ENCODE peak calls at places on chromosomes 13 and 19, in five cellular contexts. R is neural progenitor cell, K is hepatocyte, H is psoas muscle, G is lung. B is an unnamed sample. For H3K4me1, the result is how much of the 10 kb centered on the place peaks cover.

GRCh38 chr13:60645552-60646138 is 248.6 kb downstream of the TDRD3 start:
- DNase-seq in R (no peak), K (no peak), H (no peak), G (no peak), B (no peak)

GRCh38 chr13:39786091-39786490 is 130.6 kb downstream of the COG6 start:
- DNase-seq in R (peak), K (no peak), H (no peak), G (no peak), B (no peak)

GRCh38 chr19:38079926-38080380 is 144.1 kb downstream of the DPF1 start:
- DNase-seq in R (no peak), K (no peak), H (no peak), G (no peak), B (peak)

GRCh38 chr13:44146162-44146561 is 227.5 kb upstream of the SERP2 start:
- DNase-seq in R (no peak), K (no peak), H (no peak), G (peak), B (no peak)

GRCh38 chr13:46679369-46680180 is 117.4 kb downstream of the ESD start:
- DNase-seq in R (peak), K (peak), H (no peak), G (no peak), B (no peak)

GRCh38 chr19:42440357-42441046 is 2.2 kb downstream of the CXCL17 start:
- DNase-seq in R (peak), K (peak), H (peak), G (peak), B (peak)

GRCh38 chr13:35994131-35994966 is 136.8 kb downstream of the DCLK1 start:
- DNase-seq in R (no peak), K (peak), H (peak), G (no peak), B (no peak)

GRCh38 chr13:40272776-40273139 is 393.7 kb downstream of the FOXO1 start:
- DNase-seq in R (no peak), K (no peak), H (no peak), G (no peak), B (no peak)

GRCh38 chr19:11281336-11282049 is 14.5 kb upstream of the TSPAN16 start:
- DNase-seq in R (no peak), K (no peak), H (no peak), G (no peak), B (no peak)

GRCh38 chr13:95915102-95915501 is 138.1 kb downstream of the UGGT2 start:
- DNase-seq in R (no peak), K (no peak), H (no peak), G (no peak), B (no peak)

GRCh38 chr13:46288570-46289259 is 77.0 kb downstream of the LRRC63 start:
- DNase-seq in R (peak), K (peak), H (no peak), G (no peak), B (peak)

GRCh38 chr19:54299126-54299498 is 13.9 kb downstream of the LILRA5 start:
- DNase-seq in R (no peak), K (no peak), H (no peak), G (no peak), B (no peak)

GRCh38 chr19:19214892-19215291 is 3.1 kb downstream of the NCAN start:
- DNase-seq in R (peak), K (peak), H (no peak), G (no peak), B (peak)

GRCh38 chr13:26919311-26919710 is 158.7 kb upstream of the GPR12 start:
- DNase-seq in R (no peak), K (no peak), H (no peak), G (no peak), B (no peak)

GRCh38 chr19:39237200-39238184 is 7.3 kb downstream of the IFNL3 start:
- DNase-seq in R (no peak), K (peak), H (no peak), G (peak), B (peak)

GRCh38 chr13:72384186-72384823 is 343.1 kb downstream of the MZT1 start:
- DNase-seq in R (no peak), K (no peak), H (no peak), G (no peak), B (peak)

GRCh38 chr13:23378009-23378632 is 55.4 kb downstream of the SACS start:
- DNase-seq in R (no peak), K (peak), H (no peak), G (no peak), B (peak)

GRCh38 chr19:42606660-42607351 is 12.1 kb upstream of the CEACAM8 start:
- DNase-seq in R (peak), K (peak), H (no peak), G (peak), B (peak)

GRCh38 chr13:30493670-30494381 is 28.1 kb upstream of the HMGB1 start:
- DNase-seq in R (no peak), K (no peak), H (no peak), G (no peak), B (no peak)

GRCh38 chr19:55451163-55451521 is 8.0 kb upstream of the SHISA7 start:
- DNase-seq in R (peak), K (no peak), H (no peak), G (no peak), B (peak)

GRCh38 chr13:85659493-85659892 is 139.7 kb downstream of the SLITRK6 start:
- DNase-seq in R (no peak), K (no peak), H (no peak), G (no peak), B (no peak)

GRCh38 chr13:40452741-40453665 is 213.4 kb downstream of the FOXO1 start:
- DNase-seq in R (no peak), K (no peak), H (no peak), G (no peak), B (no peak)

GRCh38 chr13:111216166-111216960 is 101.3 kb downstream of the ARHGEF7 start:
- DNase-seq in R (peak), K (peak), H (peak), G (no peak), B (peak)

GRCh38 chr19:33750587-33751385 is 45.9 kb upstream of the KCTD15 start:
- DNase-seq in R (no peak), K (no peak), H (no peak), G (no peak), B (no peak)

GRCh38 chr13:40517486-40518311 is 148.7 kb downstream of the FOXO1 start:
- DNase-seq in R (no peak), K (no peak), H (no peak), G (no peak), B (no peak)

GRCh38 chr19:39506944-39507714 is 7.8 kb upstream of the SELENOV start:
- DNase-seq in R (peak), K (peak), H (no peak), G (no peak), B (peak)

GRCh38 chr19:41711376-41712261 is 3.2 kb downstream of the CEACAM5 start:
- DNase-seq in R (no peak), K (no peak), H (no peak), G (no peak), B (no peak)

GRCh38 chr19:28504727-28505126 is 708.2 kb downstream of the UQCRFS1 start:
- DNase-seq in R (peak), K (no peak), H (no peak), G (no peak), B (peak)

GRCh38 chr19:17081672-17082630 is 6.4 kb downstream of the MYO9B start:
- DNase-seq in R (no peak), K (no peak), H (no peak), G (no peak), B (no peak)

GRCh38 chr19:17078920-17079709 is 3.5 kb downstream of the MYO9B start:
- DNase-seq in R (peak), K (no peak), H (no peak), G (no peak), B (no peak)

GRCh38 chr19:17080441-17080803 is 4.8 kb downstream of the MYO9B start:
- DNase-seq in R (no peak), K (no peak), H (no peak), G (no peak), B (no peak)

GRCh38 chr19:17078038-17078919 is 2.7 kb downstream of the MYO9B start:
- DNase-seq in R (no peak), K (no peak), H (no peak), G (no peak), B (no peak)

GRCh38 chr19:17079710-17080440 is 4.3 kb downstream of the MYO9B start:
- DNase-seq in R (peak), K (peak), H (peak), G (peak), B (no peak)
- H3K4me1 ChIP-seq in R (under half), K (under half), H (under half), G (under half), B (under half)

GRCh38 chr19:4064551-4065260 is 2.0 kb downstream of the ZBTB7A start:
- DNase-seq in R (peak), K (peak), H (peak), G (peak), B (peak)

GRCh38 chr19:4063369-4064072 is 3.2 kb downstream of the ZBTB7A start:
- DNase-seq in R (peak), K (peak), H (peak), G (no peak), B (peak)

GRCh38 chr19:4062576-4063368 is 3.9 kb downstream of the ZBTB7A start:
- DNase-seq in R (no peak), K (no peak), H (peak), G (no peak), B (peak)

GRCh38 chr19:4065430-4066175 is 1.1 kb downstream of the ZBTB7A start:
- DNase-seq in R (peak), K (peak), H (peak), G (peak), B (peak)

GRCh38 chr19:4064073-4064550 is 2.6 kb downstream of the ZBTB7A start:
- DNase-seq in R (peak), K (peak), H (peak), G (no peak), B (no peak)
- H3K4me1 ChIP-seq in R (under half), K (under half), H (half or more), G (under half), B (under half)

GRCh38 chr19:1275260-1275975 is at the start of gene FAM174C:
- DNase-seq in R (peak), K (peak), H (peak), G (peak), B (peak)
- H3K4me1 ChIP-seq in R (under half), K (under half), H (half or more), G (under half), B (under half)

DNA sequence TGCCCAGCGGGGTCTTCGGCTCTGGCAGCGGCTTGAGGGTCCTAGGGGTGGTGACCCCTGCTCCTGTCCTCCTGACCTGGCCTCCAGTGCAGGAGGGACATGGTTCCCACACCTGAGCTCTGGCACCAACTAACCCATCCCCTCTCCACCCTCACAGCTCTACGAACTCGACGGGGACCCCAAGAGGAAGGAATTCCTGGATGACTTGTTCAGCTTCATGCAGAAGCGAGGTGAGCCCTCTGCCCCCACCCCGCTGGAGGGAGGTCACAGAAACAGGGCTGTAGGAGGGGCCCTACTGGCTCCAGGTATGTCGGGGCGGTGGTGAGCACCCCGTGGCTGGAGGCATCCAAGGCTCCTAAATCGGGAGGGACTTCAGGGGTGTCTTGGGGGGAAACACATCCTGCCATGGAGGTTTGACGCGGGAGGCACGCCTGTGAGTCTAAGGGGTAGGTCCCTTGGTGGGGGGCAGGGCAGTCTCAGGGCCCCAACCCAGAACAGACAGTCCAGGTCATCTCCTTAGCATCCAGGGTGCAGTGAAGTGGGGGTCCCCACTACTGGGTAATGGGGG is 24.1 kb upstream of the WDR18 start:
- DNase-seq in R (peak), K (peak), H (no peak), G (no peak), B (peak)
- H3K4me1 ChIP-seq in R (under half), K (half or more), H (under half), G (under half), B (under half)

GRCh38 chr19:2242811-2243210 is 6.2 kb downstream of the SF3A2 start:
- DNase-seq in R (no peak), K (no peak), H (no peak), G (no peak), B (no peak)

GRCh38 chr19:2239173-2239572 is 2.5 kb downstream of the SF3A2 start:
- DNase-seq in R (no peak), K (no peak), H (no peak), G (no peak), B (no peak)

GRCh38 chr19:2242092-2242537 is 5.5 kb downstream of the SF3A2 start:
- DNase-seq in R (no peak), K (peak), H (no peak), G (no peak), B (no peak)

GRCh38 chr19:2239771-2240770 is 3.4 kb downstream of the SF3A2 start:
- DNase-seq in R (peak), K (no peak), H (no peak), G (no peak), B (peak)

GRCh38 chr19:2240881-2241760 is 4.5 kb downstream of the SF3A2 start:
- DNase-seq in R (no peak), K (no peak), H (no peak), G (peak), B (no peak)
- H3K4me1 ChIP-seq in R (under half), K (half or more), H (half or more), G (under half), B (under half)

GRCh38 chr19:46950526-46951235 is 69.0 kb upstream of the NPAS1 start:
- DNase-seq in R (no peak), K (no peak), H (no peak), G (no peak), B (no peak)
- H3K4me1 ChIP-seq in R (under half), K (under half), H (under half), G (under half), B (under half)

GRCh38 chr19:51274371-51274770 is 23.5 kb downstream of the SIGLECL1 start:
- DNase-seq in R (no peak), K (no peak), H (no peak), G (no peak), B (no peak)

GRCh38 chr19:51282335-51282734 is 29.1 kb upstream of the IGLON5 start:
- DNase-seq in R (no peak), K (no peak), H (no peak), G (no peak), B (no peak)

GRCh38 chr19:51272183-51272817 is 21.4 kb downstream of the SIGLECL1 start:
- DNase-seq in R (no peak), K (no peak), H (no peak), G (no peak), B (peak)

GRCh38 chr19:51274037-51274370 is 23.1 kb downstream of the SIGLECL1 start:
- DNase-seq in R (no peak), K (no peak), H (no peak), G (no peak), B (no peak)

DNA sequence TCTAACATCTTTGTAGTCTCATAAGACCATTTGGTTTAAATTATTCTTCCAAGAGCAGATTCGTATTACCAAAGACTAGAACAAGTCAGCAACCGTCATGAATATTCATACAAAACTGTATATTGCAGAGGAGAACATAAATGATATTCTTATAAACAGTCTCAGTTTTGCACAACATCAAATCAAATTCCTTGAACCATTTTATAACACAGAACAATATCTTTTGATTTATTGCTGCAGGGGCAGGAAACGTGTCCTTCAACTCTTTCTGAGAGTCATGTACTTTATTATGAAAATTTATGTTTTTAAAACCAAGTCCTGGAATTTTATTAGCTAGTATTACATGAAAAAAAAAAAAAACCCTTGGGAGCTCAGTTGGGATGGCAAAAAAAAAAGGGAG is 26.2 kb downstream of the SIGLECL1 start:
- DNase-seq in R (no peak), K (no peak), H (no peak), G (no peak), B (no peak)
- H3K4me1 ChIP-seq in R (under half), K (under half), H (under half), G (under half), B (under half)

DNA sequence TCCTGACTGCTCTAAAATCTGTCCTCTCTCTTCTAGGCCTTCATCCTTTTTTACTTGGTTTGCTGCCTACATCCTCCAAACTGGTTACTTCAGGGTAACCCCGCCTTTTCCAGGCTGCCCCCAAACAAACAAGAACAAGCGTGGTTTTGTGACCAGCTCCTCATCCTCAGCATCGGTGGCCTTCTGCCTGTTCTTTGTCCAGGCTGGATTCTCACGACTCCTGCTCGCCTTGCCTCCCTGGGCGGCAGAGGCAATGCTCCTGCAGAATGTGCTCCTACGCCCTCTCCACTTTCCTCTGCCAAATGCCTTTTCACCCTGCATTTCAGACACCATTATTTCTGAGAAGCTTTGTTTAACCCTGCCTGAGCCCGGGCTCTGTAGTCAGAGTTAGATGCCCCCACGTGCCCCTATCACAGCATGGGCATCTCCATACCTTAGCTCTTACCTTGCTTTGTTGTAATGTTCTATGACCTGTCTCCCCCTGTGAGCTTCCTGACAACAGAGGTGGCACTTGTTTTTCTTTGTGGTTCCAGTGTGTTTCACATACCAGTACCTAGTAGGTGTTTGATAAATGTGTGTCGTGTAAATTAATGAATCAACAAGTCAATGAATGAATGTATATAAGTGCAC is 61.9 kb downstream of the WDFY2 start:
- DNase-seq in R (peak), K (no peak), H (no peak), G (no peak), B (peak)
- H3K4me1 ChIP-seq in R (under half), K (under half), H (under half), G (under half), B (under half)

B was measured in GM23338.